ENCODE peak calls at places on chromosomes 3 and 15, in seven cellular contexts. One of them, this sample, is unnamed.

GRCh38 chr15:29132110-29132420 is 137.6 kb downstream of the NSMCE3 start:
- DNase-seq in kidney: peak; percentile 81
- DNase-seq in esophagus muscularis mucosa: no peak
- DNase-seq in cardiac muscle cell: no peak
- DNase-seq in GM23248: no peak
- DNase-seq in PC-3: no peak
- DNase-seq in esophagus squamous epithelium: no peak
- DNase-seq in this sample: peak; percentile 59

GRCh38 chr15:57375827-57376694 is at the start of gene CGNL1:
- DNase-seq in esophagus muscularis mucosa: no peak
- DNase-seq in esophagus squamous epithelium: no peak
- DNase-seq in GM23248: peak; percentile 71
- DNase-seq in PC-3: peak; percentile 15
- DNase-seq in kidney: peak; percentile 86
- DNase-seq in cardiac muscle cell: peak; percentile 62
- DNase-seq in this sample: peak; percentile 70

GRCh38 chr15:38626443-38627050 is 61.9 kb upstream of the RASGRP1 start:
- DNase-seq in GM23248: no peak
- DNase-seq in kidney: no peak
- DNase-seq in PC-3: no peak
- DNase-seq in cardiac muscle cell: no peak
- DNase-seq in esophagus muscularis mucosa: no peak
- DNase-seq in esophagus squamous epithelium: no peak
- DNase-seq in this sample: peak; percentile 26

GRCh38 chr3:14440168-14440518 is 37.7 kb downstream of the SLC6A6 start:
- DNase-seq in GM23248: no peak
- DNase-seq in esophagus muscularis mucosa: no peak
- DNase-seq in kidney: no peak
- DNase-seq in cardiac muscle cell: no peak
- DNase-seq in PC-3: no peak
- DNase-seq in esophagus squamous epithelium: no peak
- DNase-seq in this sample: no peak

GRCh38 chr3:180267202-180267843 is 230.6 kb upstream of the PEX5L start:
- DNase-seq in esophagus squamous epithelium: no peak
- DNase-seq in cardiac muscle cell: no peak
- DNase-seq in PC-3: no peak
- DNase-seq in GM23248: no peak
- DNase-seq in kidney: no peak
- DNase-seq in esophagus muscularis mucosa: no peak
- DNase-seq in this sample: no peak

GRCh38 chr3:192772495-192772894 is 45.2 kb upstream of the FGF12 start:
- DNase-seq in esophagus muscularis mucosa: no peak
- DNase-seq in GM23248: peak; percentile 57
- DNase-seq in kidney: no peak
- DNase-seq in esophagus squamous epithelium: no peak
- DNase-seq in PC-3: peak; percentile 70
- DNase-seq in cardiac muscle cell: peak; percentile 34
- DNase-seq in this sample: no peak

GRCh38 chr3:176328198-176328597 is 869.1 kb downstream of the TBL1XR1 start:
- DNase-seq in PC-3: no peak
- DNase-seq in kidney: no peak
- DNase-seq in GM23248: no peak
- DNase-seq in cardiac muscle cell: no peak
- DNase-seq in esophagus squamous epithelium: no peak
- DNase-seq in esophagus muscularis mucosa: no peak
- DNase-seq in this sample: no peak

GRCh38 chr15:49865925-49866757 is 245.3 kb downstream of the DTWD1 start:
- DNase-seq in GM23248: peak; percentile 23
- DNase-seq in kidney: no peak
- DNase-seq in PC-3: peak; percentile 89
- DNase-seq in esophagus squamous epithelium: no peak
- DNase-seq in esophagus muscularis mucosa: peak; percentile 26
- DNase-seq in cardiac muscle cell: no peak
- DNase-seq in this sample: no peak

GRCh38 chr3:25426408-25426807 is 1.7 kb upstream of the RARB start:
- DNase-seq in PC-3: no peak
- DNase-seq in GM23248: no peak
- DNase-seq in cardiac muscle cell: no peak
- DNase-seq in kidney: no peak
- DNase-seq in esophagus muscularis mucosa: no peak
- DNase-seq in esophagus squamous epithelium: no peak
- DNase-seq in this sample: no peak

GRCh38 chr3:104787306-104787705 is 579.4 kb upstream of the ALCAM start:
- DNase-seq in GM23248: no peak
- DNase-seq in cardiac muscle cell: no peak
- DNase-seq in kidney: no peak
- DNase-seq in PC-3: no peak
- DNase-seq in esophagus squamous epithelium: no peak
- DNase-seq in esophagus muscularis mucosa: no peak
- DNase-seq in this sample: no peak

GRCh38 chr15:71753346-71753745 is 57.0 kb upstream of the NR2E3 start:
- DNase-seq in kidney: no peak
- DNase-seq in PC-3: peak; percentile 57
- DNase-seq in esophagus muscularis mucosa: no peak
- DNase-seq in cardiac muscle cell: peak; percentile 12
- DNase-seq in GM23248: peak; percentile 63
- DNase-seq in esophagus squamous epithelium: no peak
- DNase-seq in this sample: no peak

GRCh38 chr3:64685800-64686445 is 1.9 kb downstream of the ADAMTS9 start:
- DNase-seq in cardiac muscle cell: peak; percentile 98
- DNase-seq in esophagus muscularis mucosa: peak; percentile 96
- DNase-seq in esophagus squamous epithelium: no peak
- DNase-seq in PC-3: no peak
- DNase-seq in kidney: peak; percentile 98
- DNase-seq in GM23248: peak; percentile 91
- DNase-seq in this sample: peak; percentile 97

GRCh38 chr3:6260551-6261191 is 600.2 kb upstream of the GRM7 start:
- DNase-seq in esophagus squamous epithelium: no peak
- DNase-seq in kidney: no peak
- DNase-seq in esophagus muscularis mucosa: no peak
- DNase-seq in PC-3: no peak
- DNase-seq in cardiac muscle cell: no peak
- DNase-seq in GM23248: no peak
- DNase-seq in this sample: no peak

GRCh38 chr15:88275804-88276203 is 19.3 kb upstream of the NTRK3 start:
- DNase-seq in kidney: no peak
- DNase-seq in esophagus squamous epithelium: no peak
- DNase-seq in GM23248: no peak
- DNase-seq in cardiac muscle cell: no peak
- DNase-seq in esophagus muscularis mucosa: no peak
- DNase-seq in PC-3: no peak
- DNase-seq in this sample: no peak

GRCh38 chr3:114213262-114213668 is 24.1 kb downstream of the ZNF80 start:
- DNase-seq in GM23248: peak; percentile 59
- DNase-seq in cardiac muscle cell: peak; percentile 48
- DNase-seq in esophagus squamous epithelium: no peak
- DNase-seq in esophagus muscularis mucosa: no peak
- DNase-seq in kidney: no peak
- DNase-seq in PC-3: no peak
- DNase-seq in this sample: no peak

GRCh38 chr15:78492841-78493240 is 14.5 kb upstream of the HYKK start:
- DNase-seq in GM23248: peak; percentile 37
- DNase-seq in PC-3: no peak
- DNase-seq in esophagus muscularis mucosa: no peak
- DNase-seq in cardiac muscle cell: peak; percentile 63
- DNase-seq in esophagus squamous epithelium: no peak
- DNase-seq in kidney: no peak
- DNase-seq in this sample: no peak

GRCh38 chr3:140832883-140833282 is 108.8 kb upstream of the SLC25A36 start:
- DNase-seq in kidney: no peak
- DNase-seq in cardiac muscle cell: no peak
- DNase-seq in esophagus muscularis mucosa: no peak
- DNase-seq in GM23248: no peak
- DNase-seq in esophagus squamous epithelium: no peak
- DNase-seq in PC-3: no peak
- DNase-seq in this sample: no peak

GRCh38 chr15:59335197-59335786 is 37.4 kb downstream of the MYO1E start:
- DNase-seq in kidney: no peak
- DNase-seq in cardiac muscle cell: no peak
- DNase-seq in GM23248: peak; percentile 45
- DNase-seq in esophagus muscularis mucosa: no peak
- DNase-seq in esophagus squamous epithelium: no peak
- DNase-seq in PC-3: no peak
- DNase-seq in this sample: no peak

GRCh38 chr3:129139911-129140310 is 18.3 kb upstream of the RAB43 start:
- DNase-seq in GM23248: no peak
- DNase-seq in PC-3: no peak
- DNase-seq in esophagus squamous epithelium: no peak
- DNase-seq in cardiac muscle cell: no peak
- DNase-seq in esophagus muscularis mucosa: no peak
- DNase-seq in kidney: no peak
- DNase-seq in this sample: no peak

GRCh38 chr3:150370129-150370602 is 37.9 kb upstream of the TSC22D2 start:
- DNase-seq in kidney: no peak
- DNase-seq in esophagus squamous epithelium: no peak
- DNase-seq in cardiac muscle cell: peak; percentile 96
- DNase-seq in PC-3: peak; percentile 96
- DNase-seq in GM23248: peak; percentile 99
- DNase-seq in esophagus muscularis mucosa: peak; percentile 93
- DNase-seq in this sample: peak; percentile 79

GRCh38 chr3:150371741-150372254 is 36.3 kb upstream of the TSC22D2 start:
- DNase-seq in cardiac muscle cell: peak; percentile 99
- DNase-seq in esophagus muscularis mucosa: no peak
- DNase-seq in GM23248: peak; percentile 98
- DNase-seq in kidney: no peak
- DNase-seq in esophagus squamous epithelium: no peak
- DNase-seq in PC-3: peak; percentile 100
- DNase-seq in this sample: no peak

GRCh38 chr3:150373234-150373633 is 34.9 kb upstream of the TSC22D2 start:
- DNase-seq in GM23248: no peak
- DNase-seq in esophagus squamous epithelium: no peak
- DNase-seq in kidney: no peak
- DNase-seq in esophagus muscularis mucosa: no peak
- DNase-seq in cardiac muscle cell: no peak
- DNase-seq in PC-3: no peak
- DNase-seq in this sample: no peak

GRCh38 chr3:150372320-150373118 is 35.6 kb upstream of the TSC22D2 start:
- DNase-seq in PC-3: peak; percentile 86
- DNase-seq in GM23248: peak; percentile 39
- DNase-seq in cardiac muscle cell: no peak
- DNase-seq in esophagus muscularis mucosa: no peak
- DNase-seq in kidney: no peak
- DNase-seq in esophagus squamous epithelium: no peak
- DNase-seq in this sample: no peak

DNA sequence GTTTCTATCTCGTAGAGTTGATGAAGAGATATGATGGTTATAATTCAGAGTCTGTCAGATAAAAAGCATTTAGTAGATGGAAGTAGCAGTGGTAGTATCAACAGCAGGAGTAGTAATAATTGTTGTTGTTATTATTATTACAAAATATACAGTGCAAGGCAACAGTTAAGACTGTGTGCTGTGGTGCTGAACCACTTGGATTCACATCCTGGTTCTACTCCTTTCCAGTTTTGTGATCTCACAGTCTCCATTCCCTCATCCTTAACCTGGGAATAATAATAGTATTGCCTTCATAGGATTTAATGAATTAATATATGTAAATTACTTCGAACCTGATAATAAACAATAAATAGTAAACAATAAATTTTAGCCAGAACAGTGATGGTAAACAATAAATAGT is 37.1 kb upstream of the TSC22D2 start:
- DNase-seq in kidney: no peak
- DNase-seq in esophagus muscularis mucosa: no peak
- DNase-seq in esophagus squamous epithelium: no peak
- DNase-seq in GM23248: peak; percentile 58
- DNase-seq in cardiac muscle cell: no peak
- DNase-seq in PC-3: no peak
- DNase-seq in this sample: no peak
- H3K27ac ChIP-seq in kidney: peak overlapping the region; percentile 90
- H3K27ac ChIP-seq in esophagus muscularis mucosa: peak overlapping the region; percentile 84
- H3K27ac ChIP-seq in esophagus squamous epithelium: peak overlapping the region; percentile 80
- H3K27ac ChIP-seq in GM23248: peak overlapping the region; percentile 87
- H3K27ac ChIP-seq in cardiac muscle cell: no peak overlapping the region
- H3K27ac ChIP-seq in PC-3: peak overlapping the region; percentile 84
- H3K27ac ChIP-seq in this sample: peak overlapping the region; percentile 75

GRCh38 chr3:138688871-138689299 is 80.3 kb downstream of the FAIM start:
- DNase-seq in PC-3: no peak
- DNase-seq in GM23248: no peak
- DNase-seq in esophagus muscularis mucosa: no peak
- DNase-seq in kidney: no peak
- DNase-seq in cardiac muscle cell: no peak
- DNase-seq in esophagus squamous epithelium: no peak
- DNase-seq in this sample: no peak
- H3K27ac ChIP-seq in PC-3: no peak overlapping the region
- H3K27ac ChIP-seq in GM23248: no peak overlapping the region
- H3K27ac ChIP-seq in esophagus muscularis mucosa: no peak overlapping the region
- H3K27ac ChIP-seq in kidney: no peak overlapping the region
- H3K27ac ChIP-seq in cardiac muscle cell: no peak overlapping the region
- H3K27ac ChIP-seq in esophagus squamous epithelium: no peak overlapping the region
- H3K27ac ChIP-seq in this sample: no peak overlapping the region

GRCh38 chr15:68371160-68371559 is 60.8 kb downstream of the ITGA11 start:
- DNase-seq in GM23248: no peak
- DNase-seq in cardiac muscle cell: no peak
- DNase-seq in esophagus squamous epithelium: no peak
- DNase-seq in kidney: no peak
- DNase-seq in PC-3: no peak
- DNase-seq in esophagus muscularis mucosa: no peak
- DNase-seq in this sample: peak; percentile 57

GRCh38 chr15:68370768-68371151 is 61.2 kb downstream of the ITGA11 start:
- DNase-seq in esophagus squamous epithelium: no peak
- DNase-seq in esophagus muscularis mucosa: no peak
- DNase-seq in GM23248: no peak
- DNase-seq in cardiac muscle cell: no peak
- DNase-seq in kidney: no peak
- DNase-seq in PC-3: no peak
- DNase-seq in this sample: peak; percentile 58

GRCh38 chr15:68371851-68372250 is 60.1 kb downstream of the ITGA11 start:
- DNase-seq in GM23248: no peak
- DNase-seq in PC-3: no peak
- DNase-seq in esophagus muscularis mucosa: no peak
- DNase-seq in kidney: no peak
- DNase-seq in esophagus squamous epithelium: no peak
- DNase-seq in cardiac muscle cell: no peak
- DNase-seq in this sample: peak; percentile 50

GRCh38 chr15:68368731-68369435 is 63.1 kb downstream of the ITGA11 start:
- DNase-seq in kidney: no peak
- DNase-seq in GM23248: peak; percentile 28
- DNase-seq in esophagus muscularis mucosa: no peak
- DNase-seq in esophagus squamous epithelium: no peak
- DNase-seq in cardiac muscle cell: peak; percentile 51
- DNase-seq in PC-3: no peak
- DNase-seq in this sample: no peak

GRCh38 chr15:68369931-68370767 is 61.8 kb downstream of the ITGA11 start:
- DNase-seq in PC-3: no peak
- DNase-seq in GM23248: no peak
- DNase-seq in kidney: no peak
- DNase-seq in cardiac muscle cell: no peak
- DNase-seq in esophagus muscularis mucosa: no peak
- DNase-seq in esophagus squamous epithelium: no peak
- DNase-seq in this sample: peak; percentile 58
- H3K27ac ChIP-seq in PC-3: no peak overlapping the region
- H3K27ac ChIP-seq in GM23248: no peak overlapping the region
- H3K27ac ChIP-seq in kidney: no peak overlapping the region
- H3K27ac ChIP-seq in cardiac muscle cell: no peak overlapping the region
- H3K27ac ChIP-seq in esophagus muscularis mucosa: no peak overlapping the region
- H3K27ac ChIP-seq in esophagus squamous epithelium: no peak overlapping the region
- H3K27ac ChIP-seq in this sample: peak overlapping the region; percentile 50

DNA sequence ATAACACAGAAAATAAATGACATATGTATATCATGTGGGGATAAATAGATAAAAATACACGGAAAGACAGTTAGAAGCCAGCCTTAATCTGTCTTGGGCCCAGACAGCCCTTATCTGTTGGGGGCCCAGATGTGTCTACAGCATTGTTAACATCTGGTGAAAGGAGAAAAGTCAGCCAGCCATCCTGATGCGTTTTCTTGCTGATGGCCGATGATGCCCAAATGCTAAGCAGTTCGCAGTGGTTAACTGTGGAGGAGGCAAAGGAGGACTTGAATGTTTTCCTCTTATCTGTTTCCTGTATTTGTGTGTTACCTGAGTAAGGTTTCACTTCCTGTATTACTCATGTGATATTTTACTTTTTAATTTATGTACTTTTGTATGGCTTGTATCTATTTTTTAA is 46.2 kb downstream of the NOX5 start:
- DNase-seq in kidney: no peak
- DNase-seq in GM23248: no peak
- DNase-seq in PC-3: peak; percentile 45
- DNase-seq in cardiac muscle cell: peak; percentile 5
- DNase-seq in esophagus squamous epithelium: no peak
- DNase-seq in esophagus muscularis mucosa: no peak
- DNase-seq in this sample: no peak
- H3K27ac ChIP-seq in kidney: no peak overlapping the region
- H3K27ac ChIP-seq in GM23248: no peak overlapping the region
- H3K27ac ChIP-seq in PC-3: peak overlapping the region; percentile 87
- H3K27ac ChIP-seq in cardiac muscle cell: no peak overlapping the region
- H3K27ac ChIP-seq in esophagus squamous epithelium: no peak overlapping the region
- H3K27ac ChIP-seq in esophagus muscularis mucosa: no peak overlapping the region
- H3K27ac ChIP-seq in this sample: no peak overlapping the region